ENCODE peak calls at places on chromosomes 4 and X, in seven cellular contexts. E, B, W, D, S, R and Y are unnamed samples.

GRCh38 chrX:109889289-109890006 is 113.5 kb upstream of the TMEM164 start:
- DNase-seq in E (peak; percentile 26), B (no peak), W (peak; percentile 27), D (no peak), S (no peak), R (no peak), Y (peak; percentile 15)

GRCh38 chr4:147361726-147362125 is 119.2 kb upstream of the EDNRA start:
- DNase-seq in E (peak; percentile 94), B (peak; percentile 2), W (peak; percentile 92), D (no peak), S (no peak), R (no peak), Y (no peak)

GRCh38 chrX:41824551-41824950 is 98.8 kb downstream of the CASK start:
- DNase-seq in E (peak; percentile 60), B (no peak), W (peak; percentile 71), D (no peak), S (no peak), R (no peak), Y (peak; percentile 15)

GRCh38 chrX:40056420-40056819 is 41.3 kb downstream of the BCOR start:
- DNase-seq in E (no peak), B (no peak), W (no peak), D (no peak), S (no peak), R (no peak), Y (no peak)

GRCh38 chrX:109939498-109939897 is 63.4 kb upstream of the TMEM164 start:
- DNase-seq in E (no peak), B (peak; percentile 63), W (no peak), D (no peak), S (no peak), R (no peak), Y (no peak)

GRCh38 chr4:114226968-114227760 is 247.7 kb upstream of the ARSJ start:
- DNase-seq in E (no peak), B (no peak), W (peak; percentile 34), D (no peak), S (no peak), R (no peak), Y (no peak)

GRCh38 chrX:95505721-95506120 is 1178.9 kb upstream of the DIAPH2 start:
- DNase-seq in E (no peak), B (no peak), W (no peak), D (peak; percentile 2), S (peak; percentile 53), R (peak; percentile 7), Y (peak; percentile 59)

GRCh38 chrX:109626637-109627036 is 1.7 kb upstream of the KCNE5 start:
- DNase-seq in E (no peak), B (no peak), W (no peak), D (no peak), S (no peak), R (no peak), Y (no peak)

GRCh38 chrX:49227726-49228125 is 5.4 kb downstream of the CACNA1F start:
- DNase-seq in E (no peak), B (no peak), W (no peak), D (no peak), S (no peak), R (no peak), Y (no peak)

GRCh38 chr4:8330821-8331566 is 61.4 kb downstream of the HTRA3 start:
- DNase-seq in E (no peak), B (no peak), W (no peak), D (no peak), S (no peak), R (no peak), Y (no peak)

GRCh38 chr4:152220201-152220666 is 315.7 kb downstream of the FBXW7 start:
- DNase-seq in E (no peak), B (no peak), W (no peak), D (no peak), S (no peak), R (no peak), Y (peak; percentile 34)

GRCh38 chrX:8289523-8289922 is 118.5 kb upstream of the VCX2 start:
- DNase-seq in E (no peak), B (no peak), W (no peak), D (no peak), S (no peak), R (no peak), Y (peak; percentile 33)

GRCh38 chr4:109298279-109299010 is 4.0 kb downstream of the COL25A1 start:
- DNase-seq in E (no peak), B (no peak), W (no peak), D (no peak), S (no peak), R (no peak), Y (peak; percentile 70)

GRCh38 chr4:77174426-77174825 is 17.4 kb downstream of the CCNG2 start:
- DNase-seq in E (peak; percentile 15), B (peak; percentile 15), W (peak; percentile 50), D (no peak), S (peak; percentile 34), R (no peak), Y (peak; percentile 53)

GRCh38 chrX:72137846-72138455 is 6.2 kb upstream of the RTL5 start:
- DNase-seq in E (no peak), B (no peak), W (no peak), D (no peak), S (no peak), R (no peak), Y (no peak)

GRCh38 chr4:132227349-132228165 is 921.5 kb upstream of the PCDH10 start:
- DNase-seq in E (peak; percentile 78), B (peak; percentile 66), W (peak; percentile 2), D (no peak), S (peak; percentile 82), R (peak; percentile 69), Y (peak; percentile 73)

GRCh38 chrX:15497865-15498264 is 2.7 kb upstream of the BMX start:
- DNase-seq in E (peak; percentile 46), B (no peak), W (peak; percentile 33), D (peak; percentile 39), S (peak; percentile 72), R (no peak), Y (peak; percentile 60)

GRCh38 chr4:38858097-38858420 is 1.4 kb upstream of the TLR6 start:
- DNase-seq in E (no peak), B (no peak), W (no peak), D (no peak), S (no peak), R (no peak), Y (no peak)

GRCh38 chrX:140766024-140766611 is 56.6 kb downstream of the LINC00632 start:
- DNase-seq in E (peak; percentile 72), B (no peak), W (peak; percentile 66), D (peak; percentile 51), S (peak; percentile 43), R (no peak), Y (peak; percentile 62)

GRCh38 chr4:182245041-182245440 is 1.8 kb downstream of the TENM3 start:
- DNase-seq in E (no peak), B (no peak), W (no peak), D (no peak), S (no peak), R (no peak), Y (no peak)

GRCh38 chrX:140710710-140711109 is 1.2 kb downstream of the LINC00632 start:
- DNase-seq in E (peak; percentile 68), B (no peak), W (no peak), D (no peak), S (no peak), R (no peak), Y (no peak)

GRCh38 chr4:171031338-171031737 is 781.9 kb upstream of the GALNTL6 start:
- DNase-seq in E (no peak), B (no peak), W (no peak), D (no peak), S (no peak), R (no peak), Y (no peak)
- H2BK5ac ChIP-seq in E (no peak overlapping the region), B (no peak overlapping the region), W (no peak overlapping the region), D (no peak overlapping the region), S (no peak overlapping the region), R (no peak overlapping the region), Y (no peak overlapping the region)

GRCh38 chr4:1799997-1800375 is 6.9 kb downstream of the FGFR3 start:
- DNase-seq in E (no peak), B (no peak), W (no peak), D (no peak), S (no peak), R (no peak), Y (no peak)
- H3K4me2 ChIP-seq in E (no peak overlapping the region), B (no peak overlapping the region), W (no peak overlapping the region), D (no peak overlapping the region), S (no peak overlapping the region), R (no peak overlapping the region), Y (no peak overlapping the region)

GRCh38 chrX:84956304-84956703 is 47.4 kb upstream of the APOOL start:
- DNase-seq in E (no peak), B (no peak), W (no peak), D (no peak), S (no peak), R (no peak), Y (peak; percentile 41)
- H2BK5ac ChIP-seq in E (no peak overlapping the region), B (no peak overlapping the region), W (no peak overlapping the region), D (no peak overlapping the region), S (no peak overlapping the region), R (no peak overlapping the region), Y (no peak overlapping the region)

DNA sequence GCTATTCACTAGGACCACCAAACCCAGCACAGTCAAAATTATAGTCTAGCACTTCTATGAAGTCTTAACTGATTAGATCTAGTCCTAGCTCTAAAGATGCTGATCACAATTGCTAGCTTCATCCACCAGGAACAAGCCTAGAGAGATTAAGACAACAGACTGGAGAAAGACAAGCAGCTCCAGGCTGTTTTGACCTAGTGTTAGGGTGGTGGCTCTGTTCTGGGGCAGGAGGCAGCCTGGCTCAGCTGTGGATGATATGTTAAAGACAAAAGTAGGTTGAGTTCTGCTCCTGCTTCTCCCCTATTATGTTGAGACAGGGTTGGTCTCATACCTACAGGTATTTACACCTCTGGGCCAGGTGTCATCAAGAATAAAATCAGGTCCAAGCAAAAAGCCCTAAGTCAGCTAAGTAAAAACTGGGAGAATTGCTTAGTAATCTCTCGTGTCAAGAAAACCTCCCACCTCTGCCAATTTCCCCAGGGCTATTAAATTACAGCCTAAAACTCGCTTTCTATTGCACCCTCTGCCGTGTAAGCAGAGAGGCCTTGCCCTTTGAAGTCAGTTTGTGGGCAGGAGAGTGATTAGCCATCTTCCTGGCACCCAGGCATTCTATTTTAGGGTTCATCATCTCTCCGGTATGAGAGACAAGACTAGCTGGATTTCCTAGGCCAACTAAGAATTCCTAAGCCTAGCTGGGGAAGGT is 39.9 kb downstream of the RAB40AL start:
- DNase-seq in E (no peak), B (no peak), W (peak; percentile 35), D (no peak), S (no peak), R (no peak), Y (no peak)
- H3K4me2 ChIP-seq in E (no peak overlapping the region), B (no peak overlapping the region), W (no peak overlapping the region), D (no peak overlapping the region), S (no peak overlapping the region), R (no peak overlapping the region), Y (no peak overlapping the region)

DNA sequence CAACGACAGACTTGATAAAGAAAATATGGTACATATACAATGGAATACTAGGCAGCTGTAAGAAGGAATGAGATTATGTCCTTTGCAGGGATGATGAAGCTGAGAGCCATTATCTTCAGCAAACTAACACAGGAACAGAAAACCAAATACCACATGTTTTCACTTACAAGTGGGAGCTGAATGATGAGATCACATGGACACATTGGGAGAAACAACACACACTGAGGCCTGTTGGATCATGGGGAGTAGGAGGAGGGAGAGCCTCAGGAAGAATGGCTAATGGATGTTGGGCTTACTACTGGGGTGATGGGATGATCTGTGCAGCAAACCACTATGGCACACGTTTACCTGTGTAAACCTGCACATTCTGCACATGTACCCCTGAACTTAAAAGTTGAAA is 209.7 kb downstream of the SPRY1 start:
- DNase-seq in E (no peak), B (no peak), W (peak; percentile 7), D (no peak), S (no peak), R (no peak), Y (no peak)
- H2BK5ac ChIP-seq in E (no peak overlapping the region), B (no peak overlapping the region), W (no peak overlapping the region), D (no peak overlapping the region), S (no peak overlapping the region), R (no peak overlapping the region), Y (no peak overlapping the region)

GRCh38 chrX:103175944-103176753 is 38.8 kb upstream of the BEX4 start:
- DNase-seq in E (peak; percentile 45), B (peak; percentile 12), W (peak; percentile 38), D (peak; percentile 39), S (peak; percentile 46), R (no peak), Y (peak; percentile 27)
- H3K4me2 ChIP-seq in E (peak overlapping the region; percentile 74), B (peak overlapping the region; percentile 10), W (peak overlapping the region; percentile 31), D (peak overlapping the region; percentile 25), S (peak overlapping the region; percentile 25), R (no peak overlapping the region), Y (no peak overlapping the region)